ENCODE peak calls at places on chromosomes 3 and 15, in five cellular contexts. J is psoas muscle, P is kidney epithelial cell, K is choroid plexus epithelial cell, Q is omental fat pad. C is an unnamed sample.

GRCh38 chr3:55014081-55014480 is 86.2 kb upstream of the LRTM1 start:
- DNase-seq in K (no peak), J (no peak), P (no peak), Q (no peak), C (no peak)

GRCh38 chr3:141328286-141329166 is 39.8 kb upstream of the ZBTB38 start:
- DNase-seq in J (no peak), Q (no peak), K (no peak), P (no peak), C (no peak)

GRCh38 chr3:23761440-23761896 is 44.3 kb upstream of the UBE2E1 start:
- DNase-seq in P (no peak), J (no peak), Q (no peak), K (peak), C (no peak)

GRCh38 chr3:132117642-132118041 is 82.8 kb upstream of the CPNE4 start:
- DNase-seq in P (no peak), J (no peak), Q (no peak), K (no peak), C (no peak)

GRCh38 chr15:90660195-90660995 is 56.8 kb upstream of the BLM start:
- DNase-seq in P (peak), J (peak), Q (no peak), K (peak), C (no peak)

GRCh38 chr3:8650583-8651416 is 6.2 kb upstream of the SSUH2 start:
- DNase-seq in P (no peak), Q (no peak), J (no peak), K (no peak), C (no peak)

GRCh38 chr15:42619641-42620371 is 44.4 kb downstream of the STARD9 start:
- DNase-seq in P (no peak), J (no peak), Q (no peak), K (no peak), C (no peak)

GRCh38 chr15:55183679-55184078 is 13.1 kb downstream of the RSL24D1 start:
- DNase-seq in P (no peak), J (no peak), Q (no peak), K (no peak), C (no peak)

DNA sequence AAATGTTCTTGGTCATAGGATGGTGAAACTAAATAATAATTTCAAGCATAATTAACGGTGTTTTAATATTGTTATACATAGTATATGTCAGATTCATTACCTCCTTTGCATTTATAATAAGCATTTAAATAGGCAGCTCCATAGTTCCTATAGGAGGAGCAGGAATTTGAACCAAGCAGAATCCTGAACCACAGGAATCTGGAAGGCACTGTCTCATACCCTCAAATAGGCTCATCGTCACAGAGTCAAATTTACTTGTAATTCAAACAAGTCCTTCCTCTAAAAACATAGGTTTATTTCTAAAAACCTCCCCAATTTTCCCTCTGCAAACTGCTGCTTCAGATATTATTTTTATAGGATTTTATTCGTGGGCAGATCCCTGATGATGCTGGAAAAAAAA is 376.3 kb upstream of the ARHGEF26 start:
- DNase-seq in K (no peak), Q (no peak), P (no peak), J (no peak), C (no peak)
- TF ChIP-seq CTCF in K (no peak), Q (no peak), P (no peak), J (no peak), C (no peak)

GRCh38 chr15:65081758-65082157 is 5.2 kb downstream of the KBTBD13 start:
- DNase-seq in K (no peak), J (no peak), P (no peak), Q (no peak), C (no peak)

GRCh38 chr15:65082303-65082958 is 5.9 kb downstream of the KBTBD13 start:
- DNase-seq in K (no peak), P (no peak), J (no peak), Q (no peak), C (no peak)

GRCh38 chr15:65084500-65085206 is 8.1 kb downstream of the KBTBD13 start:
- DNase-seq in K (no peak), P (no peak), J (no peak), Q (no peak), C (no peak)

GRCh38 chr15:65085207-65085753 is 8.7 kb downstream of the KBTBD13 start:
- DNase-seq in K (no peak), P (no peak), Q (no peak), J (no peak), C (no peak)

GRCh38 chr15:65083262-65083701 is 6.7 kb downstream of the KBTBD13 start:
- DNase-seq in J (no peak), P (no peak), K (peak), Q (no peak), C (no peak)
- TF ChIP-seq CTCF in J (peak), P (peak), K (peak), Q (no peak), C (peak)

GRCh38 chr15:84821501-84822021 is 4.4 kb downstream of the ALPK3 start:
- DNase-seq in P (no peak), Q (no peak), J (no peak), K (peak), C (no peak)
- TF ChIP-seq CTCF in P (peak), Q (no peak), J (no peak), K (peak), C (peak)

GRCh38 chr3:15306979-15307359 is 25.4 kb downstream of the SH3BP5 start:
- DNase-seq in Q (no peak), P (no peak), J (no peak), K (no peak), C (no peak)

GRCh38 chr3:15303728-15304127 is 28.7 kb downstream of the SH3BP5 start:
- DNase-seq in Q (no peak), P (no peak), K (no peak), J (no peak), C (no peak)

GRCh38 chr3:15307580-15307979 is 24.8 kb downstream of the SH3BP5 start:
- DNase-seq in Q (no peak), J (no peak), P (no peak), K (no peak), C (no peak)

GRCh38 chr3:15303216-15303615 is 29.2 kb downstream of the SH3BP5 start:
- DNase-seq in K (no peak), Q (no peak), P (no peak), J (no peak), C (no peak)

DNA sequence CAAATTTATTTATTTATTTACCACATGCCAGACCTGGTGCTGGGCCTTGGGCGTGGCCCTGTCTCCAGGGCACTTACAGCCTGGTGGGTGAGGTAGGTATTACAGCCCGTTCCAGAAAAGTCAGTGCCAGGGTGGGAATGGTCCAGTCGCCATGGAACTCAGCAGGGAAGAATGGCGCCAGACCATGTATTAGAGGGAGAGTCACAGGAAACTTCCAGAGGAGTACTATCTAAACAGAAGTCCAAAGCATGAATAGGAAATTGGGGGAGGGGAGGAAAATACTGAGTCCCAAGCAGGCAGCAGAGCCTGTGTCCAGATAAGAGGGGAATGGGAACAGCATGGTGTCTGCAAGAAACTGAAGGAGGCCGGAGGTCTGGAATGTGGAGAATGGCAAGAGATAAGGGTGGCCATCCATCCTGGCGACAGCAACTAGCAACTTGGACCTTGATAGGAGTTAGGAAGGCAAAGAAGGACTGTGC is 27.0 kb downstream of the SH3BP5 start:
- DNase-seq in P (no peak), K (peak), J (no peak), Q (no peak), C (no peak)
- TF ChIP-seq CTCF in P (peak), K (peak), J (no peak), Q (no peak), C (peak)

DNA sequence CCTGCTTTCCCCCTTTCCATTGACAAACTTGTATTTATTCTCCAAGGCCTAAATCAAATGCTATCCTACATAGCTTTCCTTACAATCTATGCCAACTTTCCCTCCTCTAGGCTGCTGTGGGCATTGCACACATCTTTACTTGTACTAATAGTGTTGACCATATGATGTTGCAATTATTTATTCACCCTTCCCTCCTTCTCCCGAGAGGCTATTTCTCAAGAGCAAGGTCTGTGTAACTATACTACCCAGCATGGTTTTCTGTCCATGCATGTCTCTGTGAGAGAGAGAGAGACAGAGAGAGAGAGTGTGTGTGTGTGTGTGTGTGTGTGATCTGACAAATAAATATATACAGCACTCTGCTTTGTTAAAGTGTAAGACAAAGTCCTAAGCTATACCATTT is 63.8 kb downstream of the GTPBP8 start:
- DNase-seq in Q (no peak), P (no peak), J (no peak), K (peak), C (no peak)
- TF ChIP-seq CTCF in Q (no peak), P (no peak), J (no peak), K (no peak), C (no peak)

C was measured in epithelial cell of proximal tubule.